ENCODE peak calls at places on chromosomes 12 and 14, in four cellular contexts. One of them, this sample, is unnamed.

GRCh38 chr12:20646239-20646827 is 48.8 kb upstream of the SLCO1C1 start:
- DNase-seq in K562: no peak
- DNase-seq in Panc1: no peak
- DNase-seq in HepG2: peak
- DNase-seq in this sample: peak

GRCh38 chr12:76374395-76375020 is 26.3 kb upstream of the BBS10 start:
- DNase-seq in K562: no peak
- DNase-seq in Panc1: no peak
- DNase-seq in HepG2: no peak
- DNase-seq in this sample: no peak

GRCh38 chr12:58425481-58426392 is 484.4 kb downstream of the ATP23 start:
- DNase-seq in K562: no peak
- DNase-seq in Panc1: peak
- DNase-seq in HepG2: peak
- DNase-seq in this sample: peak

GRCh38 chr12:110750784-110751461 is 8.2 kb upstream of the PPP1CC start:
- DNase-seq in K562: no peak
- DNase-seq in Panc1: no peak
- DNase-seq in HepG2: no peak
- DNase-seq in this sample: no peak

GRCh38 chr14:100536721-100537700 is 50.2 kb downstream of the BEGAIN start:
- DNase-seq in K562: no peak
- DNase-seq in Panc1: no peak
- DNase-seq in HepG2: no peak
- DNase-seq in this sample: no peak

GRCh38 chr14:68627868-68628604 is 164.8 kb downstream of the ZFP36L1 start:
- DNase-seq in K562: no peak
- DNase-seq in Panc1: no peak
- DNase-seq in HepG2: no peak
- DNase-seq in this sample: peak

GRCh38 chr12:45415393-45415817 is 199.5 kb downstream of the ANO6 start:
- DNase-seq in K562: no peak
- DNase-seq in Panc1: peak
- DNase-seq in HepG2: peak
- DNase-seq in this sample: peak

GRCh38 chr14:55588259-55588699 is 8.3 kb downstream of the KTN1 start:
- DNase-seq in K562: no peak
- DNase-seq in Panc1: no peak
- DNase-seq in HepG2: no peak
- DNase-seq in this sample: no peak

GRCh38 chr14:90300649-90301048 is 31.1 kb downstream of the NRDE2 start:
- DNase-seq in K562: no peak
- DNase-seq in Panc1: no peak
- DNase-seq in HepG2: no peak
- DNase-seq in this sample: no peak

GRCh38 chr12:103647267-103647666 is 60.2 kb downstream of the STAB2 start:
- DNase-seq in K562: no peak
- DNase-seq in Panc1: no peak
- DNase-seq in HepG2: no peak
- DNase-seq in this sample: no peak

GRCh38 chr14:92982941-92983340 is 60.0 kb downstream of the CHGA start:
- DNase-seq in K562: no peak
- DNase-seq in Panc1: no peak
- DNase-seq in HepG2: peak
- DNase-seq in this sample: no peak

GRCh38 chr12:20376984-20377383 is 8.6 kb downstream of the PDE3A start:
- DNase-seq in K562: no peak
- DNase-seq in Panc1: no peak
- DNase-seq in HepG2: no peak
- DNase-seq in this sample: peak

GRCh38 chr14:29717906-29718305 is 209.7 kb downstream of the PRKD1 start:
- DNase-seq in K562: no peak
- DNase-seq in Panc1: no peak
- DNase-seq in HepG2: no peak
- DNase-seq in this sample: no peak

GRCh38 chr12:103273645-103274044 is 222.1 kb downstream of the C12orf42 start:
- DNase-seq in K562: no peak
- DNase-seq in Panc1: no peak
- DNase-seq in HepG2: no peak
- DNase-seq in this sample: no peak

GRCh38 chr14:105364100-105364708 is 34.1 kb upstream of the TEX22 start:
- DNase-seq in K562: peak
- DNase-seq in Panc1: no peak
- DNase-seq in HepG2: no peak
- DNase-seq in this sample: no peak

GRCh38 chr14:48973136-48973535 is 613.0 kb downstream of the RPS29 start:
- DNase-seq in K562: no peak
- DNase-seq in Panc1: no peak
- DNase-seq in HepG2: no peak
- DNase-seq in this sample: no peak

GRCh38 chr14:50667491-50668007 is 557 bp downstream of the SAV1 start:
- DNase-seq in K562: peak
- DNase-seq in Panc1: no peak
- DNase-seq in HepG2: no peak
- DNase-seq in this sample: no peak

GRCh38 chr12:123149088-123149827 is 1.6 kb downstream of the PITPNM2 start:
- DNase-seq in K562: peak
- DNase-seq in Panc1: no peak
- DNase-seq in HepG2: no peak
- DNase-seq in this sample: no peak

GRCh38 chr14:94706132-94706531 is 63.8 kb downstream of the GSC start:
- DNase-seq in K562: no peak
- DNase-seq in Panc1: no peak
- DNase-seq in HepG2: no peak
- DNase-seq in this sample: no peak

GRCh38 chr14:96698846-96699543 is 98.2 kb upstream of the VRK1 start:
- DNase-seq in K562: peak
- DNase-seq in Panc1: no peak
- DNase-seq in HepG2: no peak
- DNase-seq in this sample: no peak

GRCh38 chr12:1935700-1936378 is 17.4 kb upstream of the CACNA2D4 start:
- DNase-seq in K562: no peak
- DNase-seq in Panc1: no peak
- DNase-seq in HepG2: no peak
- DNase-seq in this sample: no peak

GRCh38 chr14:102916347-102917055 is 6.0 kb upstream of the AMN start:
- DNase-seq in K562: no peak
- DNase-seq in Panc1: no peak
- DNase-seq in HepG2: no peak
- DNase-seq in this sample: no peak

GRCh38 chr12:32134144-32134888 is 27.7 kb downstream of the BICD1 start:
- DNase-seq in K562: no peak
- DNase-seq in Panc1: no peak
- DNase-seq in HepG2: no peak
- DNase-seq in this sample: no peak

GRCh38 chr12:49195734-49196133 is 6.9 kb upstream of the TUBA1A start:
- DNase-seq in K562: no peak
- DNase-seq in Panc1: no peak
- DNase-seq in HepG2: no peak
- DNase-seq in this sample: no peak

GRCh38 chr14:71142375-71143038 is 235.2 kb downstream of the PCNX1 start:
- DNase-seq in K562: no peak
- DNase-seq in Panc1: no peak
- DNase-seq in HepG2: no peak
- DNase-seq in this sample: no peak

GRCh38 chr12:12604790-12605189 is 6.9 kb upstream of the CREBL2 start:
- DNase-seq in K562: no peak
- DNase-seq in Panc1: no peak
- DNase-seq in HepG2: no peak
- DNase-seq in this sample: no peak

GRCh38 chr12:109518820-109519665 is 41.6 kb downstream of the UBE3B start:
- DNase-seq in K562: peak
- DNase-seq in Panc1: peak
- DNase-seq in HepG2: peak
- DNase-seq in this sample: peak

GRCh38 chr14:76784881-76785280 is 23.6 kb downstream of the VASH1 start:
- DNase-seq in K562: peak
- DNase-seq in Panc1: no peak
- DNase-seq in HepG2: peak
- DNase-seq in this sample: peak

GRCh38 chr12:112408621-112409020 is 784 bp downstream of the RPL6 start:
- DNase-seq in K562: no peak
- DNase-seq in Panc1: no peak
- DNase-seq in HepG2: no peak
- DNase-seq in this sample: no peak

GRCh38 chr14:103697196-103697595 is 18.1 kb downstream of the XRCC3 start:
- DNase-seq in K562: no peak
- DNase-seq in Panc1: no peak
- DNase-seq in HepG2: no peak
- DNase-seq in this sample: no peak

GRCh38 chr14:105495990-105496830 is 5.2 kb downstream of the TEDC1 start:
- DNase-seq in K562: no peak
- DNase-seq in Panc1: no peak
- DNase-seq in HepG2: peak
- DNase-seq in this sample: no peak

GRCh38 chr14:74675219-74675618 is 37.7 kb downstream of the AREL1 start:
- DNase-seq in K562: no peak
- DNase-seq in Panc1: no peak
- DNase-seq in HepG2: no peak
- DNase-seq in this sample: no peak

GRCh38 chr12:6327591-6328041 is 14.3 kb downstream of the TNFRSF1A start:
- DNase-seq in K562: no peak
- DNase-seq in Panc1: no peak
- DNase-seq in HepG2: no peak
- DNase-seq in this sample: no peak

GRCh38 chr12:6328045-6328779 is 13.7 kb downstream of the TNFRSF1A start:
- DNase-seq in K562: no peak
- DNase-seq in Panc1: no peak
- DNase-seq in HepG2: no peak
- DNase-seq in this sample: no peak

GRCh38 chr12:6327159-6327558 is 14.7 kb downstream of the TNFRSF1A start:
- DNase-seq in K562: no peak
- DNase-seq in Panc1: no peak
- DNase-seq in HepG2: no peak
- DNase-seq in this sample: no peak

GRCh38 chr12:6324936-6325750 is 14.7 kb downstream of the PLEKHG6 start:
- DNase-seq in K562: no peak
- DNase-seq in Panc1: no peak
- DNase-seq in HepG2: no peak
- DNase-seq in this sample: no peak

DNA sequence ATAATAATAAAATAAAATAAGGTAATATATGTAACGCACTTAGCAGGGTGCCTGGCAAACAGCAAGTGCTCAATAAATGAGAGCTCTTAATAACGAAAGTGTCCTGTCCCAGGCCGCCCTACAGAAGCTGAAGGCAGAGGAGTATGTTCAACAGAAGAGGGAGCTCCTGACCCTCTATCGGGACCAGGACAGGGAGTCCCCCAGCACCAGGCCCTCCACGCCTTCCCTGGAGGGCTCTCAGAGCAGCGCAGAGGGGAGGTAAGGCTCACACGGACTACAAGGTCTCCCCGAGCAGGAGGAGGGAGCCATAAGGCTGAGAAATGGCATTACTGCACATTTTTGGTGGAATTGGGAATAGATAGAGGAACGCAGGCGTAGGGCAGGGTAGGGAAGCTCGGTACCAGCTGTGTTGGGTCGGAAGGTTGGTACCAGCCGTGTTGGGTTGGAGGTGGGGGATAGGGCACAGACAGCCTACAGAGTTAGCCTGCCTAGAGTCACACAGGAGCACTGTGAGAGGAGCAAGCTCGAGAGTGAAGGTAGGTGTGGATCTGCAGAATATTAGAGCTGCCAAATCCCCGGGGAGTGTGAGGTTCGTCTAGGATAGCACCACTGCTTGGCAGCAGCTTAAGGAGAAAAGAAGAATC is 15.4 kb downstream of the TNFRSF1A start:
- DNase-seq in K562: peak
- DNase-seq in Panc1: no peak
- DNase-seq in HepG2: peak
- DNase-seq in this sample: no peak
- TF ChIP-seq TCF7L2 in K562: no peak
- TF ChIP-seq TCF7L2 in Panc1: no peak
- TF ChIP-seq TCF7L2 in HepG2: no peak
- TF ChIP-seq TCF7L2 in this sample: no peak

DNA sequence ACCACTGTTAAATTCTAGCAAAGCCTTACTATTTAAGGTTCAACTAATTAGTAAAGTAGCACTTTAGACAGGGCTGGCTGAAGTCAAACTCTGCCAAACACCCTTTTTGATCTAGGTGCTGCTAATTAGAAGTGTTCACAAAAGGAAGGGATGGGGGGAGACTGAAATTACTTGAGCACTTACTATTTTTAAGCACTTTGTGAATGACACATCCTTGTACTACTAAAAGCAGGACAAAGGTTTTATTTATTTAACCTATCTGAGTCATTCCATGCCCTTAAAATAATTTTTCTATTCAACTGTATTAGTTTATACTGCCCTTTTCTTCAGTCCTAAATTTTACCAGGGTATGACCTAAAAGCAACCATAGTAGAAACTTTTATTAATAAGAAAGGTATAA is 20.1 kb downstream of the MBIP start:
- DNase-seq in K562: no peak
- DNase-seq in Panc1: no peak
- DNase-seq in HepG2: peak
- DNase-seq in this sample: no peak
- TF ChIP-seq TCF7L2 in K562: no peak
- TF ChIP-seq TCF7L2 in Panc1: no peak
- TF ChIP-seq TCF7L2 in HepG2: no peak
- TF ChIP-seq TCF7L2 in this sample: no peak

GRCh38 chr14:64707661-64708060 is 3.4 kb downstream of the PLEKHG3 start:
- DNase-seq in K562: no peak
- DNase-seq in Panc1: peak
- DNase-seq in HepG2: peak
- DNase-seq in this sample: peak

GRCh38 chr14:64706552-64707193 is 2.4 kb downstream of the PLEKHG3 start:
- DNase-seq in K562: no peak
- DNase-seq in Panc1: no peak
- DNase-seq in HepG2: peak
- DNase-seq in this sample: no peak

GRCh38 chr14:64708148-64709004 is 4.2 kb downstream of the PLEKHG3 start:
- DNase-seq in K562: no peak
- DNase-seq in Panc1: no peak
- DNase-seq in HepG2: no peak
- DNase-seq in this sample: no peak

GRCh38 chr14:64711039-64711438 is 6.8 kb downstream of the PLEKHG3 start:
- DNase-seq in K562: no peak
- DNase-seq in Panc1: no peak
- DNase-seq in HepG2: no peak
- DNase-seq in this sample: no peak

DNA sequence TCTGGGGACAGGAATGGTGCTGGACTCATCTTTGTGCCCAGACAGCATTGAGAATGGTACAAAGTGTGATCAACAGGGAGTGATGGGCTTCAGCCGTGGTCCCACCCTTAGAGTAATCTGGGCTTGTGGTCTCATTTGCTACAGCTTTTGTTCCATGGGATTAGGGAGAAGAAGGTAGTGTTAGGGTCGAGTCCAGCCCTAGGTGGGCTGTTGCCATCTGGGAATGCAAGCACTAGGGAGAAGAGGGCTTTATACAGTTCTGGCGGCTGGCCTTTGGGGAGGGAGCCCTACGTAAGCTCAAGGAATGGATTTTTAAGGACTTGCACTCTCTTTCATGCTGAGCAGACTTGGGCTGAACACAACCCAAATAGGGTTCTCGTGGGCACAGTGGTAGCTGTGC is 4.9 kb downstream of the PLEKHG3 start:
- DNase-seq in K562: no peak
- DNase-seq in Panc1: no peak
- DNase-seq in HepG2: no peak
- DNase-seq in this sample: no peak
- TF ChIP-seq TCF7L2 in K562: no peak
- TF ChIP-seq TCF7L2 in Panc1: no peak
- TF ChIP-seq TCF7L2 in HepG2: no peak
- TF ChIP-seq TCF7L2 in this sample: no peak

GRCh38 chr14:64417042-64417770 is 29.1 kb downstream of the MTHFD1 start:
- DNase-seq in K562: no peak
- DNase-seq in Panc1: no peak
- DNase-seq in HepG2: no peak
- DNase-seq in this sample: no peak
- TF ChIP-seq TCF7L2 in K562: no peak
- TF ChIP-seq TCF7L2 in Panc1: no peak
- TF ChIP-seq TCF7L2 in HepG2: no peak
- TF ChIP-seq TCF7L2 in this sample: no peak